ENCODE peak calls at places on chromosome 12, in eight cellular contexts. One of them, this sample, is unnamed. For H3K4me1, the result is how much of the 10 kb centered on the place peaks cover.

GRCh38 chr12:49346659-49347306 is at the start of gene DNAJC22:
- DNase-seq in uterus: no peak
- DNase-seq in esophagus squamous epithelium: no peak
- DNase-seq in A549: no peak
- DNase-seq in ovary: no peak
- DNase-seq in adrenal gland: no peak
- DNase-seq in Peyer's patch: no peak
- DNase-seq in body of pancreas: no peak
- DNase-seq in this sample: peak

GRCh38 chr12:27682534-27682933 is 13.7 kb upstream of the REP15 start:
- DNase-seq in A549: no peak
- DNase-seq in uterus: no peak
- DNase-seq in esophagus squamous epithelium: no peak
- DNase-seq in ovary: no peak
- DNase-seq in Peyer's patch: no peak
- DNase-seq in adrenal gland: no peak
- DNase-seq in body of pancreas: no peak
- DNase-seq in this sample: no peak

GRCh38 chr12:27922591-27923139 is 49.9 kb downstream of the PTHLH start:
- DNase-seq in Peyer's patch: no peak
- DNase-seq in body of pancreas: peak
- DNase-seq in adrenal gland: peak
- DNase-seq in A549: no peak
- DNase-seq in uterus: no peak
- DNase-seq in esophagus squamous epithelium: no peak
- DNase-seq in ovary: no peak
- DNase-seq in this sample: no peak

GRCh38 chr12:105425263-105426174 is 95.0 kb downstream of the C12orf75 start:
- DNase-seq in esophagus squamous epithelium: no peak
- DNase-seq in body of pancreas: no peak
- DNase-seq in Peyer's patch: no peak
- DNase-seq in A549: no peak
- DNase-seq in adrenal gland: no peak
- DNase-seq in uterus: no peak
- DNase-seq in ovary: no peak
- DNase-seq in this sample: peak

GRCh38 chr12:131540138-131540623 is 170.7 kb upstream of the SFSWAP start:
- DNase-seq in esophagus squamous epithelium: no peak
- DNase-seq in uterus: no peak
- DNase-seq in body of pancreas: no peak
- DNase-seq in adrenal gland: no peak
- DNase-seq in A549: no peak
- DNase-seq in Peyer's patch: no peak
- DNase-seq in ovary: no peak
- DNase-seq in this sample: no peak

GRCh38 chr12:116474899-116475298 is 84.3 kb upstream of the MAP1LC3B2 start:
- DNase-seq in uterus: no peak
- DNase-seq in ovary: no peak
- DNase-seq in A549: no peak
- DNase-seq in adrenal gland: no peak
- DNase-seq in Peyer's patch: no peak
- DNase-seq in esophagus squamous epithelium: no peak
- DNase-seq in body of pancreas: no peak
- DNase-seq in this sample: no peak

GRCh38 chr12:106223485-106224391 is 24.1 kb downstream of the CKAP4 start:
- DNase-seq in ovary: peak
- DNase-seq in esophagus squamous epithelium: no peak
- DNase-seq in body of pancreas: peak
- DNase-seq in Peyer's patch: peak
- DNase-seq in uterus: peak
- DNase-seq in A549: peak
- DNase-seq in adrenal gland: peak
- DNase-seq in this sample: peak

GRCh38 chr12:110616471-110617115 is 2.7 kb downstream of the TCTN1 start:
- DNase-seq in esophagus squamous epithelium: no peak
- DNase-seq in Peyer's patch: no peak
- DNase-seq in body of pancreas: no peak
- DNase-seq in uterus: no peak
- DNase-seq in ovary: no peak
- DNase-seq in A549: no peak
- DNase-seq in adrenal gland: no peak
- DNase-seq in this sample: no peak

GRCh38 chr12:32322354-32322753 is 77.0 kb upstream of the FGD4 start:
- DNase-seq in esophagus squamous epithelium: no peak
- DNase-seq in Peyer's patch: no peak
- DNase-seq in ovary: no peak
- DNase-seq in adrenal gland: no peak
- DNase-seq in A549: no peak
- DNase-seq in body of pancreas: no peak
- DNase-seq in uterus: no peak
- DNase-seq in this sample: no peak

GRCh38 chr12:12032260-12032761 is 38.4 kb upstream of the BCL2L14 start:
- DNase-seq in body of pancreas: no peak
- DNase-seq in uterus: no peak
- DNase-seq in adrenal gland: no peak
- DNase-seq in A549: no peak
- DNase-seq in esophagus squamous epithelium: no peak
- DNase-seq in Peyer's patch: peak
- DNase-seq in ovary: no peak
- DNase-seq in this sample: peak

GRCh38 chr12:93710574-93710926 is 33.4 kb downstream of the CRADD start:
- DNase-seq in Peyer's patch: no peak
- DNase-seq in body of pancreas: no peak
- DNase-seq in uterus: no peak
- DNase-seq in A549: no peak
- DNase-seq in esophagus squamous epithelium: no peak
- DNase-seq in ovary: no peak
- DNase-seq in adrenal gland: no peak
- DNase-seq in this sample: no peak
- H3K4me1 ChIP-seq in Peyer's patch: under half
- H3K4me1 ChIP-seq in body of pancreas: under half
- H3K4me1 ChIP-seq in uterus: under half
- H3K4me1 ChIP-seq in A549: under half
- H3K4me1 ChIP-seq in esophagus squamous epithelium: under half
- H3K4me1 ChIP-seq in ovary: under half
- H3K4me1 ChIP-seq in adrenal gland: under half
- H3K4me1 ChIP-seq in this sample: under half

DNA sequence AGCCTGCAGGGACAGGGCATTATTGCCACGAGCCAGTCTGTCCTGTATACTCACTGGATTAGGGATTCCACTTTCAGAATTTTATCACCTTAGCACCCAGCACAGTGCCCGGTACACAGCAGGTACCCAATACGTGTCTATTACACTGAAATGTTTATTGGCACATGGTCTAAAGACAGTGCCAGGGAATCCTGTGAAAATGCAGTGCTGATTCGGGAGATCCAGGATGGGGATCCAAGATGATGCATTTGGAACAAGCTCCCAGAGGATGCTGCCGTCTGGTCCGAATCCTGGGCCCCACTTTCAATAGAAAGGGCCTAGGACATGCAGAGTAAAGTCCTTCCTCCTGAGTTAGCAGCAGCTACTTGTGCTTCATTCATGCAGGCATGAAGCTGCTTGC is 230.7 kb downstream of the CACNA1C start:
- DNase-seq in adrenal gland: no peak
- DNase-seq in ovary: no peak
- DNase-seq in body of pancreas: no peak
- DNase-seq in uterus: no peak
- DNase-seq in Peyer's patch: no peak
- DNase-seq in A549: no peak
- DNase-seq in esophagus squamous epithelium: no peak
- DNase-seq in this sample: no peak
- H3K27ac ChIP-seq in adrenal gland: peak
- H3K27ac ChIP-seq in ovary: no peak
- H3K27ac ChIP-seq in body of pancreas: peak
- H3K27ac ChIP-seq in uterus: peak
- H3K27ac ChIP-seq in Peyer's patch: no peak
- H3K27ac ChIP-seq in A549: no peak
- H3K27ac ChIP-seq in esophagus squamous epithelium: peak
- H3K27ac ChIP-seq in this sample: no peak

GRCh38 chr12:15904378-15904920 is 6.7 kb upstream of the DERA start:
- DNase-seq in esophagus squamous epithelium: no peak
- DNase-seq in body of pancreas: no peak
- DNase-seq in A549: no peak
- DNase-seq in adrenal gland: no peak
- DNase-seq in uterus: no peak
- DNase-seq in Peyer's patch: no peak
- DNase-seq in ovary: no peak
- DNase-seq in this sample: no peak
- TF ChIP-seq POLR2A in esophagus squamous epithelium: no peak
- TF ChIP-seq POLR2A in body of pancreas: no peak
- TF ChIP-seq POLR2A in A549: no peak
- TF ChIP-seq POLR2A in adrenal gland: no peak
- TF ChIP-seq POLR2A in uterus: no peak
- TF ChIP-seq POLR2A in Peyer's patch: no peak
- TF ChIP-seq POLR2A in ovary: no peak
- TF ChIP-seq POLR2A in this sample: no peak

DNA sequence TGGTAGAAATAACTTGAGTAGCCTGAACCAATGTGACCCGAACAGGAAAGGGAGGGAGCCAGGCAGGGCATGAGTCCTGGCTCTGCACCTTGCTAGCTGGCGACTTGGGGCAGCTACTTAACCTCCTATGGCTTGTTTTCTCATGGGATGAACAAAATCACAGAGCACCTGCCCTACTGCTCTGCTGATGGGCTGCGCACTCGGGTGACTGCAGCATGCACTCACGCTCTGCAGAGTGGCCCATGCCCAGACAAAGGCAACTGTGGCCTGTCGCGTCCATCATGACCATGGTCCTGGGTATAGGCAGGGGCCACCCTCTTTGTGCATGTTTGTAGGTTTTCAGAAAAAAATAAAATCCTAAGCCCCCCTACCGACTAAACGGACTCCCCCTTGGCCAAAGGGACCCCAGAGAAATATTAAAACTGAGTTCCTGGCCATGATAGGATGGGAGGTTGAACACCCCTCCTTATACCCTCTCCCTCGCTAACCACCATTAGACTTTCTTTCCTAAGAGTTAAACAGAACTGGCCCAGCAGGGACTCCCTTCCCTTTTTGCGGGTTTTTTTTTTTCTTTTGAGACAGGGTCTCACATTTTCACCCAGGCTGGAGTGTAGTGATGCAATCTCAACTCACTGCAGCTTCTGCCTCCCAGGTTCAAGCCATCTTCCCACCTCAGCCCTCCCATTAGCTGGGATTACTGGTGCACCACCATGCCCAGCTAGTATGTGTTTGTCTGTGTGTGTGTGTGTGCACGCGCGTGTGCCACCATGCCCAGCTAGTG is 32.5 kb downstream of the VWF start:
- DNase-seq in esophagus squamous epithelium: no peak
- DNase-seq in Peyer's patch: no peak
- DNase-seq in body of pancreas: no peak
- DNase-seq in A549: no peak
- DNase-seq in ovary: no peak
- DNase-seq in adrenal gland: no peak
- DNase-seq in uterus: no peak
- DNase-seq in this sample: peak
- H3K4me1 ChIP-seq in esophagus squamous epithelium: under half
- H3K4me1 ChIP-seq in Peyer's patch: under half
- H3K4me1 ChIP-seq in body of pancreas: under half
- H3K4me1 ChIP-seq in A549: under half
- H3K4me1 ChIP-seq in ovary: under half
- H3K4me1 ChIP-seq in adrenal gland: under half
- H3K4me1 ChIP-seq in uterus: under half
- H3K4me1 ChIP-seq in this sample: under half

DNA sequence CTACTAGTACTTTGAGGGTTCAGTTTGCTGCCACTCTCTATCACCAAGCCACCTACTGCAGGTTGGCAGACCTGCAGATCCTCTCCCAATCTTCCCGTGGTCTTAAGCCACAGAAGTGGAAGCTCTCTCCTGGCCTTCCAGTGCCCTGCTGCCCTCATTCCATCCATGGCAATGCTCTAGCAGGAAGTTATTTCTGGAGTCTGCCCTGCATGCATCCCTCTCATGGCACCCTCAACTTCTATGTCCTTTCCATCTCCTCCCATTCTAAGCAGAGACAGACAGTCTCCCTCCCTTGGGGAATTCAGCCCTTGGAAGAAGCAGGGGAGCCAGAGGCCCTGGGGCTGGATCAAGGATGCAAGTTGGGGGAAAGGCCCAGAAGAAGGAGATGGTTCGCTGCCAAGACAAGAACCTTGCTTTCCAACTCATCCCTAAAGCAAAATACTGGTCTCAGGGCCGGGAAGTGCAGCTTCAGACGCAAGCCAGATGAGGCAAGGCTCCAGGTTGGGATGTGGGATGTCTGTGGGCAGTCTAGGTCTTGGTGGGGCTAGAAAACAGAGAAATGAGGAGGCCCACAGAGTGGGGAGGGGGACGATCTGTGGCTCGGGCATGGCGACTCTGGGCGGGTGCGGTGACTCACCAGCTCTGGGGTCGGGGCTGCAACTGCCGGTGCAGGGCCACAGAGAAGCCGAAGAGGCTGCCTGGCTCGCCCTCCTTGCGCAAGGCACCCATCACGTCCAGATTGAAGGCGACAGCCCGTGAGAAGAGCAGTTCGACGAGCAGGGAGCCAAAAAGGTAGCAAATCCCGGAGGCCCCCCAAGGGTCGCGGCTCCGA is 648 bp downstream of the ITGA7 start:
- DNase-seq in Peyer's patch: no peak
- DNase-seq in adrenal gland: no peak
- DNase-seq in esophagus squamous epithelium: no peak
- DNase-seq in A549: no peak
- DNase-seq in uterus: no peak
- DNase-seq in ovary: peak
- DNase-seq in body of pancreas: no peak
- DNase-seq in this sample: no peak
- H3K27ac ChIP-seq in Peyer's patch: peak
- H3K27ac ChIP-seq in adrenal gland: peak
- H3K27ac ChIP-seq in esophagus squamous epithelium: peak
- H3K27ac ChIP-seq in A549: no peak
- H3K27ac ChIP-seq in uterus: peak
- H3K27ac ChIP-seq in ovary: no peak
- H3K27ac ChIP-seq in body of pancreas: no peak
- H3K27ac ChIP-seq in this sample: no peak